ENCODE peak calls at places on chromosomes 12 and 14, in eight cellular contexts. O is lower lobe of right lung, J is body of pancreas, Z is kidney, K is esophagus squamous epithelium, I is left ventricle myocardium inferior, W is psoas muscle, N is GM23338. S is an unnamed sample.

GRCh38 chr12:65139389-65139788 is 18.3 kb upstream of the WIF1 start:
- DNase-seq in O (no peak), J (no peak), Z (no peak), K (no peak), I (no peak), W (no peak), N (no peak), S (no peak)

GRCh38 chr12:108568653-108569154 is 6.3 kb downstream of the ISCU start:
- DNase-seq in O (no peak), J (no peak), Z (no peak), K (no peak), I (no peak), W (no peak), N (no peak), S (no peak)

GRCh38 chr14:95204705-95205104 is 47.4 kb upstream of the DICER1 start:
- DNase-seq in O (no peak), J (no peak), Z (no peak), K (no peak), I (no peak), W (no peak), N (no peak), S (no peak)

GRCh38 chr14:70721542-70721941 is 79.8 kb downstream of the TTC9 start:
- DNase-seq in O (no peak), J (no peak), Z (no peak), K (no peak), I (no peak), W (no peak), N (no peak), S (peak; percentile 42)

GRCh38 chr12:90292183-90292582 is 583.5 kb upstream of the ATP2B1 start:
- DNase-seq in O (no peak), J (no peak), Z (no peak), K (no peak), I (no peak), W (no peak), N (no peak), S (no peak)

GRCh38 chr14:72651081-72651480 is 242.8 kb downstream of the DPF3 start:
- DNase-seq in O (no peak), J (no peak), Z (no peak), K (no peak), I (no peak), W (no peak), N (no peak), S (no peak)

GRCh38 chr12:119578112-119578511 is 15.5 kb upstream of the TMEM233 start:
- DNase-seq in O (no peak), J (no peak), Z (no peak), K (no peak), I (no peak), W (no peak), N (no peak), S (no peak)

GRCh38 chr12:4274396-4274959 is 916 bp downstream of the CCND2 start:
- DNase-seq in O (no peak), J (peak; percentile 37), Z (no peak), K (no peak), I (no peak), W (no peak), N (peak; percentile 61), S (peak; percentile 40)

GRCh38 chr12:121050725-121051124 is 11.7 kb upstream of the OASL start:
- DNase-seq in O (no peak), J (no peak), Z (no peak), K (no peak), I (no peak), W (no peak), N (no peak), S (no peak)

GRCh38 chr14:77892381-77892871 is 92.5 kb downstream of the ADCK1 start:
- DNase-seq in O (no peak), J (no peak), Z (no peak), K (no peak), I (peak; percentile 26), W (no peak), N (no peak), S (peak; percentile 29)

GRCh38 chr12:9648701-9649531 is 20.6 kb upstream of the CLEC2D start:
- DNase-seq in O (no peak), J (no peak), Z (no peak), K (no peak), I (no peak), W (no peak), N (no peak), S (no peak)

GRCh38 chr12:7915911-7916403 is 20.0 kb downstream of the SLC2A3 start:
- DNase-seq in O (no peak), J (no peak), Z (no peak), K (no peak), I (no peak), W (no peak), N (peak; percentile 62), S (no peak)

DNA sequence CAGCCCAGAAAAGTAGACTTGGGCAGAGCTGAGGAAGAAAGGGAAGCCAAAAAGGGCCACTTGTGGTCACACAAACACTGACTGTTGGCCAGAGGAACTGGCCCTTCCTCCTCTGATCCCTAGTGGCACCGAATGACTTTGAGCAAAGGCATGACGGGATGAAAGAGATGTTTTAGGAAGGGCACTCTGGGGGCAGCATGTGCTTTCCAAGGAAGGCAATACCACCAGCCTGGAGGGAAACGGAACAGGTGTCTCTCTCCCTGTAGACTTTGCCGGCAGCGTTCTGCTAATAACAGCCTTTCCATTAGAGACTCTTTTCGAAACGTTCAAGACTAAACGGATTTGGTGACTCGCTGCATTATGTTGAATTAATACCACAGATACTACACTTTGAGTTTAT is 12.3 kb upstream of the FBXO21 start:
- DNase-seq in O (peak; percentile 17), J (no peak), Z (no peak), K (no peak), I (no peak), W (no peak), N (no peak), S (no peak)
- H3K36me3 ChIP-seq in O (no peaks in the 10 kb centered on the region), J (no peaks in the 10 kb centered on the region), Z (no peaks in the 10 kb centered on the region), K (no peaks in the 10 kb centered on the region), I (no peaks in the 10 kb centered on the region), W (no peaks in the 10 kb centered on the region), N (no peaks in the 10 kb centered on the region), S (no peaks in the 10 kb centered on the region)

GRCh38 chr14:99602054-99602787 is 1.8 kb downstream of the CCDC85C start:
- DNase-seq in O (peak; percentile 69), J (peak; percentile 60), Z (no peak), K (no peak), I (no peak), W (no peak), N (no peak), S (peak; percentile 55)

GRCh38 chr14:99600232-99600888 is 3.6 kb downstream of the CCDC85C start:
- DNase-seq in O (no peak), J (no peak), Z (no peak), K (no peak), I (no peak), W (no peak), N (no peak), S (no peak)

GRCh38 chr14:99599440-99599839 is 4.6 kb downstream of the CCDC85C start:
- DNase-seq in O (no peak), J (no peak), Z (no peak), K (no peak), I (no peak), W (no peak), N (no peak), S (no peak)

GRCh38 chr14:99602788-99603415 is 1.1 kb downstream of the CCDC85C start:
- DNase-seq in O (no peak), J (no peak), Z (no peak), K (no peak), I (no peak), W (no peak), N (peak; percentile 48), S (no peak)

DNA sequence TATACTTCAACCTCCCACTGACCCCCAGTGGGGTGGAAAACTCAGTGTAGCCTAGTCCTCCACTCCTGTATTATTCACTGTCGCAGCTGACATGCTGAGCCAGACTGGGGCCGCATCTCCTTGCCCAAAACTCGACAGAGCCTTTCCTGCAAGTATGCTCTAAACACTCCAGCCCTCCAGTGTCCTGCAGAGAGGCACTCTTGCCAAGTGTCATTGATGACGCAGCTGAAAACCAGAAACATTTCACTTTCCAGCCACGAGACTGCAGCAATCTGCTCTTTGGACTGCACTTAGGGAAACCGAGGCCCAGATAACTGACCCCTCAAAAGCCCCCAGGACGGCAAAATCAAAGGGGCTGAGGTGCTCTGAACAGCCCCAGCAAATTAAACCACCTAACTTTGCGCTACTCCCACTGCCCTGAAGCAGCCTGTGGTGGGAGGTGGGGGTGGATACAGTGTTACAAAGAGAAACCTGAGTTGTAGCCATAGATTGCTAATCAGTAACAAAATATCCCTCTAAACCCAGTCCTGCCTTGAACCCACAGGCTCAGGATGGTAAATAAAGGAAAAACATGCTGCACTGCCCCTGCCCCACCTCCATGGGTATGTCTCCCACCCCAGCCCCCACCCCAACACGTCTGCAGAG is 2.6 kb downstream of the CCDC85C start:
- DNase-seq in O (no peak), J (peak; percentile 50), Z (no peak), K (no peak), I (no peak), W (no peak), N (no peak), S (peak; percentile 55)
- H3K4me1 ChIP-seq in O (peaks cover 72% of the 10 kb centered on the region), J (peaks cover 81% of the 10 kb centered on the region), Z (peaks cover 22% of the 10 kb centered on the region), K (peaks cover 91% of the 10 kb centered on the region), I (peaks cover 90% of the 10 kb centered on the region), W (peaks cover 24% of the 10 kb centered on the region), N (peaks cover 15% of the 10 kb centered on the region), S (peaks cover 72% of the 10 kb centered on the region)

GRCh38 chr14:90402009-90402408 is 5.2 kb downstream of the CALM1 start:
- DNase-seq in O (no peak), J (no peak), Z (no peak), K (no peak), I (no peak), W (no peak), N (no peak), S (no peak)
- H3K36me3 ChIP-seq in O (peaks cover 71% of the 10 kb centered on the region), J (peaks cover 41% of the 10 kb centered on the region), Z (peaks cover 39% of the 10 kb centered on the region), K (peaks cover 50% of the 10 kb centered on the region), I (peaks cover 66% of the 10 kb centered on the region), W (peaks cover 17% of the 10 kb centered on the region), N (peaks cover 51% of the 10 kb centered on the region), S (no peaks in the 10 kb centered on the region)

GRCh38 chr12:122064034-122064777 is 14.3 kb upstream of the MLXIP start:
- DNase-seq in O (peak; percentile 84), J (peak; percentile 100), Z (peak; percentile 95), K (no peak), I (peak; percentile 90), W (peak; percentile 88), N (peak; percentile 97), S (peak; percentile 89)

GRCh38 chr12:122063691-122064033 is 14.9 kb upstream of the MLXIP start:
- DNase-seq in O (no peak), J (peak; percentile 86), Z (no peak), K (no peak), I (no peak), W (no peak), N (no peak), S (no peak)

GRCh38 chr12:122064780-122065588 is 13.6 kb upstream of the MLXIP start:
- DNase-seq in O (no peak), J (peak; percentile 67), Z (peak; percentile 95), K (no peak), I (peak; percentile 49), W (peak; percentile 67), N (no peak), S (peak; percentile 64)

GRCh38 chr12:122067966-122068365 is 10.6 kb upstream of the MLXIP start:
- DNase-seq in O (no peak), J (peak; percentile 37), Z (no peak), K (no peak), I (no peak), W (no peak), N (no peak), S (no peak)

DNA sequence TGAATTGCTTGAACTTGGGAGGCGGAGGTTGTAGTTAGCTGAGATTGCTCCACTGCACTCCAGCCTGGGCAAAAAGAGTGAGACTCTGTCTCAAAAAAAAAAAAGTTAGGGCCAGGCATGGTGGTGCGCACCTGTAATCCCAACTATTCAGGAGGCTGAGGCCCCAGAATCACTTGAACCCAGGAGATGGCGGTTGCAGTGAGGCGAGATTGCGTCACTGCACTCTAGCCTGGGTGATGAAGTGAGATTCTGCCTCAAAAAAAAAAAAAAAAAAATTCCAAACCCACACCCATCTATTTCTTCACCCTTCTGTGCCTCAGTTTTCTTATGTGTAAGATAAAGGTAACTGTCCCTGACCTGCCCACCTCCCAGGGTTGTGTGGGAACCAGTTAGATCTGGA is 11.0 kb upstream of the MLXIP start:
- DNase-seq in O (no peak), J (no peak), Z (no peak), K (no peak), I (no peak), W (no peak), N (no peak), S (no peak)
- H3K4me1 ChIP-seq in O (peaks cover 35% of the 10 kb centered on the region), J (peaks cover 61% of the 10 kb centered on the region), Z (peaks cover 29% of the 10 kb centered on the region), K (peaks cover 64% of the 10 kb centered on the region), I (peaks cover 54% of the 10 kb centered on the region), W (peaks cover 28% of the 10 kb centered on the region), N (peaks cover 9% of the 10 kb centered on the region), S (peaks cover 28% of the 10 kb centered on the region)